ENCODE peak calls at places on chromosomes 1 and 21, in eight cellular contexts. O is COR-L47; R is endothelial cell; D is SHP77; X is NCI-H1694; C is body of pancreas; I is neural progenitor cell; Y is activated CD8-positive, alpha-beta memory T cell treated with anti-CD3 and anti-CD28 coated beads for 24 hours. J is an unnamed sample.

GRCh38 chr1:1181129-1181937 is 7.7 kb downstream of the TTLL10 start:
- DNase-seq in O (no peak), R (peak; percentile 2), D (no peak), X (no peak), C (no peak), I (peak; percentile 1), Y (no peak), J (no peak)

GRCh38 chr1:150162862-150163706 is 13.4 kb downstream of the PLEKHO1 start:
- DNase-seq in O (peak; percentile 47), R (peak; percentile 38), D (peak; percentile 86), X (no peak), C (peak; percentile 85), I (peak; percentile 89), Y (no peak), J (peak; percentile 92)

GRCh38 chr1:236761397-236762132 is 33.5 kb upstream of the MTR start:
- DNase-seq in O (no peak), R (no peak), D (no peak), X (no peak), C (peak; percentile 51), I (no peak), Y (no peak), J (no peak)

GRCh38 chr1:203325004-203325417 is 19.7 kb downstream of the BTG2 start:
- DNase-seq in O (peak; percentile 69), R (no peak), D (peak; percentile 75), X (peak; percentile 57), C (peak; percentile 28), I (peak; percentile 85), Y (peak; percentile 75), J (peak; percentile 67)

GRCh38 chr1:52695627-52696026 is 2.5 kb downstream of the COA7 start:
- DNase-seq in O (no peak), R (no peak), D (no peak), X (no peak), C (no peak), I (no peak), Y (no peak), J (no peak)

GRCh38 chr1:224203243-224204016 is 20.4 kb downstream of the DEGS1 start:
- DNase-seq in O (no peak), R (no peak), D (no peak), X (no peak), C (peak; percentile 66), I (peak; percentile 35), Y (no peak), J (no peak)

GRCh38 chr21:42047821-42048613 is 23.1 kb upstream of the UMODL1 start:
- DNase-seq in O (no peak), R (no peak), D (peak; percentile 64), X (no peak), C (peak; percentile 63), I (no peak), Y (no peak), J (no peak)

GRCh38 chr1:34199927-34200326 is 23.2 kb downstream of the C1orf94 start:
- DNase-seq in O (no peak), R (no peak), D (no peak), X (no peak), C (no peak), I (no peak), Y (no peak), J (no peak)

GRCh38 chr1:18721066-18721465 is 90.4 kb downstream of the PAX7 start:
- DNase-seq in O (no peak), R (no peak), D (no peak), X (no peak), C (no peak), I (no peak), Y (no peak), J (no peak)

GRCh38 chr1:28955930-28956552 is 41.7 kb downstream of the EPB41 start:
- DNase-seq in O (peak; percentile 94), R (no peak), D (peak; percentile 33), X (no peak), C (no peak), I (peak; percentile 36), Y (no peak), J (peak; percentile 94)

GRCh38 chr1:229964281-229964680 is 102.8 kb upstream of the GALNT2 start:
- DNase-seq in O (no peak), R (no peak), D (no peak), X (no peak), C (no peak), I (no peak), Y (no peak), J (no peak)

GRCh38 chr1:227946624-227947424 is 908 bp downstream of the WNT9A start:
- DNase-seq in O (peak; percentile 67), R (peak; percentile 87), D (peak; percentile 75), X (peak; percentile 36), C (peak; percentile 85), I (peak; percentile 93), Y (peak; percentile 81), J (peak; percentile 83)

GRCh38 chr21:39104911-39105310 is 78.3 kb downstream of the PSMG1 start:
- DNase-seq in O (no peak), R (no peak), D (no peak), X (no peak), C (no peak), I (peak; percentile 67), Y (no peak), J (no peak)

GRCh38 chr1:111436726-111437125 is 9.2 kb upstream of the OVGP1 start:
- DNase-seq in O (no peak), R (no peak), D (no peak), X (no peak), C (no peak), I (no peak), Y (no peak), J (no peak)

GRCh38 chr1:2443285-2444137 is 31.1 kb upstream of the PEX10 start:
- DNase-seq in O (no peak), R (peak; percentile 52), D (no peak), X (no peak), C (no peak), I (peak; percentile 81), Y (no peak), J (no peak)

GRCh38 chr21:42614811-42615342 is 38.5 kb upstream of the PDE9A start:
- DNase-seq in O (no peak), R (no peak), D (no peak), X (no peak), C (peak; percentile 64), I (peak; percentile 36), Y (peak; percentile 78), J (peak; percentile 53)

GRCh38 chr1:47243910-47244309 is 11.9 kb upstream of the TAL1 start:
- DNase-seq in O (no peak), R (peak; percentile 61), D (no peak), X (no peak), C (no peak), I (no peak), Y (no peak), J (no peak)

GRCh38 chr1:98668733-98669132 is 7.2 kb downstream of the SNX7 start:
- DNase-seq in O (no peak), R (no peak), D (no peak), X (no peak), C (no peak), I (no peak), Y (no peak), J (no peak)

GRCh38 chr1:95018602-95019369 is 54.0 kb downstream of the ALG14 start:
- DNase-seq in O (no peak), R (no peak), D (no peak), X (no peak), C (peak; percentile 78), I (no peak), Y (no peak), J (no peak)

GRCh38 chr1:2591581-2592261 is 5.1 kb downstream of the PRXL2B start:
- DNase-seq in O (no peak), R (no peak), D (no peak), X (no peak), C (no peak), I (no peak), Y (no peak), J (no peak)

GRCh38 chr1:36467027-36467410 is 2.8 kb upstream of the MRPS15 start:
- DNase-seq in O (no peak), R (no peak), D (no peak), X (no peak), C (no peak), I (no peak), Y (no peak), J (no peak)

GRCh38 chr21:45164124-45164511 is 89.7 kb downstream of the ADARB1 start:
- DNase-seq in O (no peak), R (no peak), D (no peak), X (no peak), C (no peak), I (no peak), Y (peak; percentile 37), J (no peak)

GRCh38 chr1:179743679-179744400 is 749 bp downstream of the FAM163A start:
- DNase-seq in O (no peak), R (peak; percentile 30), D (no peak), X (no peak), C (no peak), I (peak; percentile 58), Y (no peak), J (peak; percentile 3)

GRCh38 chr1:20500716-20501115 is 7.2 kb downstream of the MUL1 start:
- DNase-seq in O (no peak), R (no peak), D (no peak), X (no peak), C (no peak), I (no peak), Y (no peak), J (no peak)

GRCh38 chr1:203663294-203663693 is 36.7 kb downstream of the ATP2B4 start:
- DNase-seq in O (no peak), R (no peak), D (no peak), X (no peak), C (no peak), I (no peak), Y (no peak), J (no peak)

GRCh38 chr1:177287237-177287636 is 116.5 kb downstream of the BRINP2 start:
- DNase-seq in O (no peak), R (no peak), D (no peak), X (no peak), C (no peak), I (no peak), Y (no peak), J (no peak)

GRCh38 chr1:226627050-226627755 is 78.6 kb downstream of the STUM start:
- DNase-seq in O (no peak), R (no peak), D (no peak), X (no peak), C (no peak), I (no peak), Y (no peak), J (peak; percentile 17)

GRCh38 chr1:178644308-178645120 is 80.5 kb upstream of the RALGPS2 start:
- DNase-seq in O (peak; percentile 22), R (no peak), D (peak; percentile 55), X (peak; percentile 73), C (peak; percentile 82), I (no peak), Y (no peak), J (peak; percentile 68)

GRCh38 chr1:114219247-114219872 is 65.7 kb upstream of the SYT6 start:
- DNase-seq in O (no peak), R (no peak), D (no peak), X (no peak), C (no peak), I (peak; percentile 53), Y (no peak), J (no peak)

GRCh38 chr1:88463401-88463800 is 220.7 kb upstream of the PKN2 start:
- DNase-seq in O (no peak), R (no peak), D (no peak), X (no peak), C (no peak), I (no peak), Y (no peak), J (no peak)

GRCh38 chr1:215567491-215568286 is 585 bp downstream of the KCTD3 start:
- DNase-seq in O (peak; percentile 38), R (peak; percentile 51), D (peak; percentile 53), X (peak; percentile 46), C (peak; percentile 72), I (peak; percentile 73), Y (peak; percentile 67), J (peak; percentile 76)

GRCh38 chr1:184974086-184974836 is at the start of gene NIBAN1:
- DNase-seq in O (no peak), R (peak; percentile 33), D (no peak), X (no peak), C (peak; percentile 85), I (peak; percentile 54), Y (peak; percentile 89), J (peak; percentile 51)

GRCh38 chr1:2403273-2403672 is 9.1 kb downstream of the PEX10 start:
- DNase-seq in O (no peak), R (no peak), D (no peak), X (no peak), C (no peak), I (no peak), Y (no peak), J (no peak)

GRCh38 chr1:204084247-204084772 is 11.4 kb downstream of the SOX13 start:
- DNase-seq in O (peak; percentile 99), R (no peak), D (peak; percentile 97), X (peak; percentile 67), C (peak; percentile 98), I (peak; percentile 89), Y (no peak), J (peak; percentile 99)

J was measured in NCI-H146.